ENCODE peak calls at places on chromosomes 7 and 10, in four cellular contexts. W is IMR-90, I is mesendoderm, M is H1. T is an unnamed sample.

GRCh38 chr7:74604326-74605020 is 53.0 kb upstream of the GTF2I start:
- DNase-seq in M (no peak), W (no peak), I (no peak), T (no peak)

GRCh38 chr7:8436965-8437364 is 3.6 kb downstream of the NXPH1 start:
- DNase-seq in W (no peak), M (no peak), I (peak), T (peak)

GRCh38 chr10:36033808-36034207 is 391.7 kb upstream of the FZD8 start:
- DNase-seq in I (no peak), W (no peak), M (no peak), T (no peak)

GRCh38 chr7:31455844-31456243 is 58.0 kb upstream of the ITPRID1 start:
- DNase-seq in W (no peak), I (no peak), M (no peak), T (no peak)

GRCh38 chr10:104035107-104035816 is 50.4 kb downstream of the COL17A1 start:
- DNase-seq in M (no peak), I (no peak), W (no peak), T (no peak)

GRCh38 chr10:83553366-83553765 is 585.9 kb upstream of the GHITM start:
- DNase-seq in M (no peak), I (no peak), W (no peak), T (no peak)

GRCh38 chr10:129277080-129277479 is 190.0 kb upstream of the MGMT start:
- DNase-seq in W (no peak), M (no peak), I (no peak), T (no peak)

GRCh38 chr10:14705548-14706234 is 69.0 kb downstream of the FAM107B start:
- DNase-seq in M (no peak), I (peak), W (no peak), T (no peak)

GRCh38 chr10:123683459-123683858 is 17.3 kb downstream of the GPR26 start:
- DNase-seq in M (no peak), W (no peak), I (no peak), T (no peak)

GRCh38 chr7:158070222-158070920 is 517.3 kb downstream of the PTPRN2 start:
- DNase-seq in W (no peak), I (no peak), M (no peak), T (no peak)

GRCh38 chr10:117860823-117861222 is 185.9 kb downstream of the RAB11FIP2 start:
- DNase-seq in M (no peak), I (peak), W (peak), T (no peak)

GRCh38 chr10:42951486-42952251 is 125.2 kb upstream of the RET start:
- DNase-seq in W (no peak), M (no peak), I (peak), T (peak)
- H3K56ac ChIP-seq in W (no peak), M (no peak), I (peak), T (no peak)

DNA sequence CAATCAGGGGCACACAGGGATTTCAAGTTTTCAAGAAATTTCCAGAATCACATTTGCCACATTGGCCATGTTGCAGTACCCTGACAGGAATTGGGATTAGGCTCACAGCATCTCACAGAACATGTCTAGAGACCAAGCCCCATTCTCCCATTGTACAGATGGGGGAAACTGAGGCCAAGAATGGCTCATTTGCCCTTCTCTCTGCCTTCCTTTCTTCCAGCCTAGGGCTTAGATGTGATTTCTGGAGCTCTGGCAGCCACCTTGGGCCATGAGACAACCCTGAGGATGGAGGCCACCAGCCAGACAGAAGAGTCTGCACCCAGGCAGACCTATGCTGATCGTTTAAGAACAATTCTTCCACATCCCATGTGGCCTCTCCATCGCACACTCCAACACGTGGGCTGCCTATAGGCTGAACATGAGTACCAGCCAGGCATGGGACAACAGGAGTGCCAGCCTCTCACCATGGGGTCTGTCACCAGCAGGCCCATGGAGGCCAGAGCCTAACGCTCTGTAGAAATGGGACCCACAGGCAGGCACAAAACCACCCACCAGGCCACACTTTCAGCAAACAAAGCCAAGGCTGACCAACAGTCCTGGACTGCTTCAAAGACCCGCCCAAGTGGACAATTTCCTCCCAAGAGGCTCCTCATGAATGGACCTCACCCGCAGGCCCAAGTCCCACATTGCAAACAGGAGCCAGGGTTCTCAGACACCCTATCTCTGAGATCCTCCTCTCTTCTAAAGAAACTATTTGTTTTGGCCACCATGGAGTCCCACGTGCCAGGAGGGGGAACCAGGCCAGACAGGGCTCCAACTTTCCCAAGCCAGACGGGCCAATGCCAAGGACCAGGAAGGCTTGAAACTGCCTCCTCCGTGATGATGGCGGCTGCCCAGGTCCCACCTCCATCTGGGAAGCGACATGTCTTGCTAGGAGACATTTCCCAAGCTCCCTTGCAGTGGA is 20.7 kb downstream of the PDGFA start:
- DNase-seq in W (no peak), M (no peak), I (no peak), T (no peak)
- H3K56ac ChIP-seq in W (no peak), M (no peak), I (no peak), T (no peak)

GRCh38 chr10:121596668-121597503 is 1.4 kb downstream of the FGFR2 start:
- DNase-seq in I (peak), W (no peak), M (peak), T (peak)
- H3K56ac ChIP-seq in I (peak), W (no peak), M (peak), T (no peak)

GRCh38 chr7:79452032-79452494 is 1.4 kb downstream of the MAGI2 start:
- DNase-seq in I (peak), M (peak), W (peak), T (peak)
- H3K56ac ChIP-seq in I (peak), M (no peak), W (peak), T (no peak)